ENCODE peak calls at places on chromosomes 7 and 10, in eight cellular contexts. One of them, this sample, is unnamed.

GRCh38 chr7:82615527-82615926 is 171.9 kb upstream of the CACNA2D1 start:
- DNase-seq in CD4-positive, alpha-beta memory T cell: no peak
- DNase-seq in SK-N-SH: no peak
- DNase-seq in heart left ventricle: no peak
- DNase-seq in astrocyte of the spinal cord: no peak
- DNase-seq in GM12878: no peak
- DNase-seq in mammary epithelial cell: no peak
- DNase-seq in CD8-positive, alpha-beta memory T cell: no peak
- DNase-seq in this sample: no peak

GRCh38 chr10:32971536-32972091 is 13.6 kb upstream of the ITGB1 start:
- DNase-seq in CD8-positive, alpha-beta memory T cell: no peak
- DNase-seq in CD4-positive, alpha-beta memory T cell: no peak
- DNase-seq in heart left ventricle: no peak
- DNase-seq in SK-N-SH: no peak
- DNase-seq in mammary epithelial cell: no peak
- DNase-seq in astrocyte of the spinal cord: no peak
- DNase-seq in GM12878: no peak
- DNase-seq in this sample: no peak

GRCh38 chr10:14648042-14648765 is 126.5 kb downstream of the FAM107B start:
- DNase-seq in SK-N-SH: peak; percentile 63
- DNase-seq in mammary epithelial cell: peak; percentile 82
- DNase-seq in astrocyte of the spinal cord: peak; percentile 52
- DNase-seq in heart left ventricle: peak; percentile 85
- DNase-seq in CD8-positive, alpha-beta memory T cell: peak; percentile 88
- DNase-seq in CD4-positive, alpha-beta memory T cell: peak; percentile 95
- DNase-seq in GM12878: peak; percentile 99
- DNase-seq in this sample: peak; percentile 84

GRCh38 chr7:30134011-30134410 is 775 bp upstream of the MTURN start:
- DNase-seq in SK-N-SH: no peak
- DNase-seq in CD8-positive, alpha-beta memory T cell: no peak
- DNase-seq in mammary epithelial cell: no peak
- DNase-seq in GM12878: no peak
- DNase-seq in heart left ventricle: no peak
- DNase-seq in CD4-positive, alpha-beta memory T cell: no peak
- DNase-seq in astrocyte of the spinal cord: no peak
- DNase-seq in this sample: peak; percentile 13

GRCh38 chr7:111083423-111083822 is 7.5 kb upstream of the LRRN3 start:
- DNase-seq in SK-N-SH: no peak
- DNase-seq in mammary epithelial cell: no peak
- DNase-seq in astrocyte of the spinal cord: peak; percentile 61
- DNase-seq in heart left ventricle: no peak
- DNase-seq in CD4-positive, alpha-beta memory T cell: peak; percentile 65
- DNase-seq in GM12878: peak; percentile 88
- DNase-seq in CD8-positive, alpha-beta memory T cell: peak; percentile 84
- DNase-seq in this sample: peak; percentile 74

GRCh38 chr7:12729112-12729511 is 41.7 kb downstream of the ARL4A start:
- DNase-seq in astrocyte of the spinal cord: peak; percentile 65
- DNase-seq in GM12878: no peak
- DNase-seq in CD4-positive, alpha-beta memory T cell: no peak
- DNase-seq in SK-N-SH: peak; percentile 66
- DNase-seq in mammary epithelial cell: no peak
- DNase-seq in CD8-positive, alpha-beta memory T cell: no peak
- DNase-seq in heart left ventricle: peak; percentile 89
- DNase-seq in this sample: peak; percentile 83

GRCh38 chr10:19946791-19947190 is 130.6 kb downstream of the PLXDC2 start:
- DNase-seq in GM12878: no peak
- DNase-seq in CD4-positive, alpha-beta memory T cell: no peak
- DNase-seq in SK-N-SH: no peak
- DNase-seq in astrocyte of the spinal cord: no peak
- DNase-seq in heart left ventricle: no peak
- DNase-seq in mammary epithelial cell: no peak
- DNase-seq in CD8-positive, alpha-beta memory T cell: no peak
- DNase-seq in this sample: no peak

GRCh38 chr10:118592675-118593330 is 2.6 kb downstream of the PRLHR start:
- DNase-seq in mammary epithelial cell: no peak
- DNase-seq in heart left ventricle: no peak
- DNase-seq in GM12878: no peak
- DNase-seq in SK-N-SH: no peak
- DNase-seq in CD8-positive, alpha-beta memory T cell: no peak
- DNase-seq in CD4-positive, alpha-beta memory T cell: no peak
- DNase-seq in astrocyte of the spinal cord: no peak
- DNase-seq in this sample: no peak

GRCh38 chr10:129041916-129042315 is 425.1 kb upstream of the MGMT start:
- DNase-seq in mammary epithelial cell: no peak
- DNase-seq in CD4-positive, alpha-beta memory T cell: no peak
- DNase-seq in SK-N-SH: no peak
- DNase-seq in CD8-positive, alpha-beta memory T cell: no peak
- DNase-seq in GM12878: no peak
- DNase-seq in astrocyte of the spinal cord: no peak
- DNase-seq in heart left ventricle: no peak
- DNase-seq in this sample: no peak

GRCh38 chr7:137151056-137151731 is 192.3 kb downstream of the PTN start:
- DNase-seq in GM12878: no peak
- DNase-seq in astrocyte of the spinal cord: peak; percentile 55
- DNase-seq in CD8-positive, alpha-beta memory T cell: no peak
- DNase-seq in mammary epithelial cell: peak; percentile 23
- DNase-seq in heart left ventricle: no peak
- DNase-seq in SK-N-SH: no peak
- DNase-seq in CD4-positive, alpha-beta memory T cell: no peak
- DNase-seq in this sample: peak; percentile 38

GRCh38 chr7:12635830-12636229 is 51.6 kb upstream of the ARL4A start:
- DNase-seq in heart left ventricle: no peak
- DNase-seq in GM12878: peak; percentile 32
- DNase-seq in astrocyte of the spinal cord: no peak
- DNase-seq in SK-N-SH: no peak
- DNase-seq in mammary epithelial cell: peak; percentile 40
- DNase-seq in CD8-positive, alpha-beta memory T cell: peak; percentile 26
- DNase-seq in CD4-positive, alpha-beta memory T cell: no peak
- DNase-seq in this sample: no peak

GRCh38 chr7:119756687-119757086 is 516.3 kb upstream of the KCND2 start:
- DNase-seq in CD4-positive, alpha-beta memory T cell: no peak
- DNase-seq in GM12878: no peak
- DNase-seq in heart left ventricle: no peak
- DNase-seq in mammary epithelial cell: no peak
- DNase-seq in CD8-positive, alpha-beta memory T cell: no peak
- DNase-seq in astrocyte of the spinal cord: no peak
- DNase-seq in SK-N-SH: no peak
- DNase-seq in this sample: no peak

GRCh38 chr10:102121739-102122372 is 1.7 kb upstream of the LDB1 start:
- DNase-seq in heart left ventricle: peak; percentile 54
- DNase-seq in CD4-positive, alpha-beta memory T cell: no peak
- DNase-seq in GM12878: no peak
- DNase-seq in astrocyte of the spinal cord: peak; percentile 33
- DNase-seq in SK-N-SH: peak; percentile 50
- DNase-seq in CD8-positive, alpha-beta memory T cell: no peak
- DNase-seq in mammary epithelial cell: no peak
- DNase-seq in this sample: peak; percentile 75

GRCh38 chr10:102120142-102120986 is at the start of gene LDB1:
- DNase-seq in SK-N-SH: peak; percentile 85
- DNase-seq in CD4-positive, alpha-beta memory T cell: peak; percentile 81
- DNase-seq in CD8-positive, alpha-beta memory T cell: peak; percentile 81
- DNase-seq in astrocyte of the spinal cord: peak; percentile 80
- DNase-seq in GM12878: no peak
- DNase-seq in heart left ventricle: peak; percentile 92
- DNase-seq in mammary epithelial cell: peak; percentile 77
- DNase-seq in this sample: peak; percentile 91

GRCh38 chr10:102123223-102123622 is 3.1 kb upstream of the LDB1 start:
- DNase-seq in CD4-positive, alpha-beta memory T cell: no peak
- DNase-seq in mammary epithelial cell: no peak
- DNase-seq in CD8-positive, alpha-beta memory T cell: no peak
- DNase-seq in SK-N-SH: no peak
- DNase-seq in heart left ventricle: no peak
- DNase-seq in astrocyte of the spinal cord: no peak
- DNase-seq in GM12878: no peak
- DNase-seq in this sample: no peak

GRCh38 chr10:102120987-102121738 is 995 bp upstream of the LDB1 start:
- DNase-seq in GM12878: no peak
- DNase-seq in SK-N-SH: peak; percentile 74
- DNase-seq in mammary epithelial cell: no peak
- DNase-seq in CD8-positive, alpha-beta memory T cell: no peak
- DNase-seq in CD4-positive, alpha-beta memory T cell: peak; percentile 60
- DNase-seq in heart left ventricle: peak; percentile 77
- DNase-seq in astrocyte of the spinal cord: peak; percentile 80
- DNase-seq in this sample: peak; percentile 96

GRCh38 chr10:102122450-102122849 is 2.3 kb upstream of the LDB1 start:
- DNase-seq in CD8-positive, alpha-beta memory T cell: no peak
- DNase-seq in mammary epithelial cell: no peak
- DNase-seq in astrocyte of the spinal cord: no peak
- DNase-seq in GM12878: no peak
- DNase-seq in heart left ventricle: no peak
- DNase-seq in SK-N-SH: no peak
- DNase-seq in CD4-positive, alpha-beta memory T cell: no peak
- DNase-seq in this sample: no peak
- H3K4me3 ChIP-seq in CD8-positive, alpha-beta memory T cell: no peak overlapping the region
- H3K4me3 ChIP-seq in mammary epithelial cell: no peak overlapping the region
- H3K4me3 ChIP-seq in astrocyte of the spinal cord: no peak overlapping the region
- H3K4me3 ChIP-seq in GM12878: no peak overlapping the region
- H3K4me3 ChIP-seq in heart left ventricle: no peak overlapping the region
- H3K4me3 ChIP-seq in SK-N-SH: no peak overlapping the region
- H3K4me3 ChIP-seq in CD4-positive, alpha-beta memory T cell: no peak overlapping the region
- H3K4me3 ChIP-seq in this sample: no peak overlapping the region

GRCh38 chr10:116741391-116742351 is 695 bp downstream of the HSPA12A start:
- DNase-seq in CD8-positive, alpha-beta memory T cell: no peak
- DNase-seq in CD4-positive, alpha-beta memory T cell: no peak
- DNase-seq in mammary epithelial cell: no peak
- DNase-seq in SK-N-SH: peak; percentile 78
- DNase-seq in GM12878: no peak
- DNase-seq in astrocyte of the spinal cord: no peak
- DNase-seq in heart left ventricle: peak; percentile 54
- DNase-seq in this sample: no peak
- H3K4me3 ChIP-seq in CD8-positive, alpha-beta memory T cell: no peak overlapping the region
- H3K4me3 ChIP-seq in CD4-positive, alpha-beta memory T cell: peak overlapping the region; percentile 14
- H3K4me3 ChIP-seq in mammary epithelial cell: peak overlapping the region; percentile 57
- H3K4me3 ChIP-seq in SK-N-SH: peak overlapping the region; percentile 70
- H3K4me3 ChIP-seq in GM12878: peak overlapping the region; percentile 47
- H3K4me3 ChIP-seq in astrocyte of the spinal cord: peak overlapping the region; percentile 23
- H3K4me3 ChIP-seq in heart left ventricle: peak overlapping the region; percentile 76
- H3K4me3 ChIP-seq in this sample: peak overlapping the region; percentile 62

GRCh38 chr7:17269345-17270221 is 28.9 kb upstream of the AHR start:
- DNase-seq in heart left ventricle: no peak
- DNase-seq in GM12878: no peak
- DNase-seq in CD4-positive, alpha-beta memory T cell: no peak
- DNase-seq in mammary epithelial cell: no peak
- DNase-seq in astrocyte of the spinal cord: no peak
- DNase-seq in CD8-positive, alpha-beta memory T cell: no peak
- DNase-seq in SK-N-SH: no peak
- DNase-seq in this sample: no peak

GRCh38 chr7:17266559-17266958 is 31.9 kb upstream of the AHR start:
- DNase-seq in heart left ventricle: no peak
- DNase-seq in astrocyte of the spinal cord: no peak
- DNase-seq in GM12878: no peak
- DNase-seq in CD8-positive, alpha-beta memory T cell: no peak
- DNase-seq in mammary epithelial cell: no peak
- DNase-seq in SK-N-SH: no peak
- DNase-seq in CD4-positive, alpha-beta memory T cell: no peak
- DNase-seq in this sample: no peak
- H3K4me3 ChIP-seq in heart left ventricle: no peak overlapping the region
- H3K4me3 ChIP-seq in astrocyte of the spinal cord: no peak overlapping the region
- H3K4me3 ChIP-seq in GM12878: no peak overlapping the region
- H3K4me3 ChIP-seq in CD8-positive, alpha-beta memory T cell: no peak overlapping the region
- H3K4me3 ChIP-seq in mammary epithelial cell: no peak overlapping the region
- H3K4me3 ChIP-seq in SK-N-SH: no peak overlapping the region
- H3K4me3 ChIP-seq in CD4-positive, alpha-beta memory T cell: no peak overlapping the region
- H3K4me3 ChIP-seq in this sample: no peak overlapping the region

DNA sequence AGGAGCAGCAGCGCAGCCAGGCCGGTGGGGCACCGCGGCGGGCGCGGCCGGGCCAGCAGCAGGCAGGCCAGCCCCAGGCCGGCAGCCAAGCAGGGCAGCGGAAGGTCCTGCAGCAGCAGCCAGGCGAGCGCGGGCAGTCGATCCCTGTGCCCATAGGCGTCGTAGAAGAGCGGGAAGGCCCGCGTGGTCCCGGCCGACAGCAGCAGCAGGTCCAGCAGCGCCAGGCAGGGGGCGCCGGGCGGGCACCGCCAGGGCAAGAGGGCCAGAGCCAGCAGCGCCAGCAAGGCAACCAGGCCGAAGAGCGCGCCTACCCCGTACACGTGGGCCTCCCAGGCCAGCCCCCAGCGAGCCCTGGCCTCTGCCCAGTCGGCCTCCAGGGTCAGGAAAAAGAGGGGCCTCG is 8.4 kb upstream of the RBM28 start:
- DNase-seq in heart left ventricle: peak; percentile 63
- DNase-seq in CD8-positive, alpha-beta memory T cell: peak; percentile 22
- DNase-seq in astrocyte of the spinal cord: peak; percentile 28
- DNase-seq in GM12878: no peak
- DNase-seq in SK-N-SH: peak; percentile 63
- DNase-seq in CD4-positive, alpha-beta memory T cell: no peak
- DNase-seq in mammary epithelial cell: no peak
- DNase-seq in this sample: peak; percentile 41
- H3K4me3 ChIP-seq in heart left ventricle: peak overlapping the region; percentile 22
- H3K4me3 ChIP-seq in CD8-positive, alpha-beta memory T cell: no peak overlapping the region
- H3K4me3 ChIP-seq in astrocyte of the spinal cord: no peak overlapping the region
- H3K4me3 ChIP-seq in GM12878: no peak overlapping the region
- H3K4me3 ChIP-seq in SK-N-SH: no peak overlapping the region
- H3K4me3 ChIP-seq in CD4-positive, alpha-beta memory T cell: no peak overlapping the region
- H3K4me3 ChIP-seq in mammary epithelial cell: no peak overlapping the region
- H3K4me3 ChIP-seq in this sample: no peak overlapping the region

DNA sequence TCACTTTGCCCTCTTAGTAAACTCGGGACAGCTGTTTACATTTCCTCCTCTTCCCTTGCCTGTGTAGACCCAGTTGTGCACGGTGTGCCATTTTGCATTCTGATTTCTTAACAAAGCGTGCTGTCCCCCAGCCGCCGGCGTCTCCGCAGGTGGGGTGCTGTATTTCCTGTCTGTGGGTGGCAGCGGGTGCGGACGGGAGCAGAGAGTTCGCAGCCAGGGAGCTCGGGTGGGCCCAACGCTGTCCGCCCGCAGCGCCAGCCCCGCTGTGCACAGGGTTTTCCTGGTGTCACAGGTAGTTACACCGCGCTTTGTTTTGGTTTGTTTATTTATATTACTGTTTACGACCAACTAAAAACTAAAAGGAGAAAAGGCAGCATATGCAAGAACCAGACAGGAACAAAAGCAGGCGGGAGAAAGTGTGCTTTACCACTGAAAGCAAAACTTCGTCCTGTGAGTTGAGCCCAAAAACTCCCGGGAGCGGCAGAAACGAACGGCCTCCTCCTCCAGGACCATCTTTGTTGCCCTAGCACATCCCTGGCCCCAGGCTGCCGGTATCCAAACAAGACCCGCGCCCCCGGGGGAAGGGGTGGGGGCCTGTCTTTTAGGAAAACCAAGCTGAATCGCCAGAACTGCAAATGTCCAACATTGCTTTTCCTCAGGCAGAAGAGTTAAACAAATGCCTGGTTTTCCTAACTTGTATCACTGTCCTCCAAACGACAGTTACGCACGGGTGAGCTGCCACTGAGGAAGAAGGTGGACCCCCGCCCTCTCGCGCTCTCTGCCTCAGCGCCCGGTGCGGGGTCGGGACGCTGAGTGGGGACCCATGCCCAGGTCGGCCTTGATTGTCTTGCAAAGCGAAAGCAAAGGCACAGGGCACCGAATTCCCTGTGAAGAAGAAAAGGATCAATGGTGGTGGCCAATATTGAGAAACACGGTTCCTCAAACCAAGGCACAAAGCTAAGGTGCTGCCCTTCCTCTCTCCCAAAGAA is 45.9 kb upstream of the DRGX start:
- DNase-seq in GM12878: no peak
- DNase-seq in SK-N-SH: no peak
- DNase-seq in CD4-positive, alpha-beta memory T cell: no peak
- DNase-seq in mammary epithelial cell: no peak
- DNase-seq in astrocyte of the spinal cord: no peak
- DNase-seq in CD8-positive, alpha-beta memory T cell: peak; percentile 17
- DNase-seq in heart left ventricle: no peak
- DNase-seq in this sample: peak; percentile 28
- H3K4me3 ChIP-seq in GM12878: no peak overlapping the region
- H3K4me3 ChIP-seq in SK-N-SH: no peak overlapping the region
- H3K4me3 ChIP-seq in CD4-positive, alpha-beta memory T cell: no peak overlapping the region
- H3K4me3 ChIP-seq in mammary epithelial cell: no peak overlapping the region
- H3K4me3 ChIP-seq in astrocyte of the spinal cord: peak overlapping the region; percentile 8
- H3K4me3 ChIP-seq in CD8-positive, alpha-beta memory T cell: no peak overlapping the region
- H3K4me3 ChIP-seq in heart left ventricle: no peak overlapping the region
- H3K4me3 ChIP-seq in this sample: peak overlapping the region; percentile 52